ENCODE peak calls at places on chromosome 21, in four cellular contexts. H is CD14-positive monocyte, K is NCI-H1417, L is T-helper 22 cell. C is an unnamed sample.

GRCh38 chr21:39660191-39660590 is 47.5 kb downstream of the B3GALT5 start:
- DNase-seq in H (no peak), K (peak; percentile 32), L (no peak), C (no peak)

GRCh38 chr21:34365794-34366193 is 2.0 kb downstream of the KCNE2 start:
- DNase-seq in H (no peak), K (no peak), L (no peak), C (no peak)

GRCh38 chr21:45511661-45512431 is 30.4 kb downstream of the SLC19A1 start:
- DNase-seq in H (peak; percentile 45), K (peak; percentile 17), L (no peak), C (no peak)

GRCh38 chr21:44801468-44802395 is at the start of gene UBE2G2:
- DNase-seq in H (peak; percentile 70), K (peak; percentile 90), L (peak; percentile 74), C (peak; percentile 64)

GRCh38 chr21:39082656-39083376 is 100.4 kb downstream of the PSMG1 start:
- DNase-seq in H (no peak), K (peak; percentile 73), L (no peak), C (no peak)

GRCh38 chr21:43208561-43209332 is 39.9 kb downstream of the CRYAA start:
- DNase-seq in H (peak; percentile 40), K (no peak), L (no peak), C (no peak)

GRCh38 chr21:14916676-14917141 is 148.1 kb downstream of the NRIP1 start:
- DNase-seq in H (no peak), K (no peak), L (no peak), C (no peak)

GRCh38 chr21:42526379-42526727 is 12.7 kb downstream of the SLC37A1 start:
- DNase-seq in H (no peak), K (no peak), L (no peak), C (no peak)

GRCh38 chr21:25572895-25573310 is 34.4 kb downstream of the MRPL39 start:
- DNase-seq in H (no peak), K (no peak), L (no peak), C (no peak)

GRCh38 chr21:29248124-29248523 is 50.6 kb upstream of the BACH1 start:
- DNase-seq in H (no peak), K (no peak), L (no peak), C (no peak)

C was measured in NCI-H2227 treated with DMSO at 0.1 percent for 48 hours.